ENCODE peak calls at places on chromosomes 7 and 10, in five cellular contexts. One of them, this sample, is unnamed.
A peak's percentile ranks its signal among the peaks of the same experiment; 100 is the strongest.

GRCh38 chr10:934746-935406 is 3.4 kb upstream of the LARP4B start:
- DNase-seq in fibroblast of lung: no peak
- DNase-seq in HTR-8/SVneo: no peak
- DNase-seq in HepG2: peak; percentile 45
- DNase-seq in psoas muscle: no peak
- DNase-seq in this sample: no peak

GRCh38 chr7:11607676-11608075 is 224.3 kb downstream of the THSD7A start:
- DNase-seq in fibroblast of lung: no peak
- DNase-seq in HTR-8/SVneo: no peak
- DNase-seq in HepG2: no peak
- DNase-seq in psoas muscle: no peak
- DNase-seq in this sample: no peak

GRCh38 chr10:81882011-81882410 is 7.0 kb downstream of the NRG3 start:
- DNase-seq in fibroblast of lung: no peak
- DNase-seq in HTR-8/SVneo: no peak
- DNase-seq in HepG2: no peak
- DNase-seq in psoas muscle: no peak
- DNase-seq in this sample: no peak

GRCh38 chr7:45663167-45663921 is 89.2 kb downstream of the ADCY1 start:
- DNase-seq in fibroblast of lung: peak; percentile 27
- DNase-seq in HTR-8/SVneo: peak; percentile 31
- DNase-seq in HepG2: peak; percentile 25
- DNase-seq in psoas muscle: no peak
- DNase-seq in this sample: no peak

GRCh38 chr10:119299531-119299930 is 92.2 kb downstream of the GRK5 start:
- DNase-seq in fibroblast of lung: peak; percentile 62
- DNase-seq in HTR-8/SVneo: no peak
- DNase-seq in HepG2: no peak
- DNase-seq in psoas muscle: no peak
- DNase-seq in this sample: no peak

GRCh38 chr10:32273326-32273725 is 73.6 kb downstream of the EPC1 start:
- DNase-seq in fibroblast of lung: no peak
- DNase-seq in HTR-8/SVneo: no peak
- DNase-seq in HepG2: no peak
- DNase-seq in psoas muscle: no peak
- DNase-seq in this sample: no peak

GRCh38 chr7:122412886-122413285 is 108.3 kb upstream of the FEZF1 start:
- DNase-seq in fibroblast of lung: peak; percentile 93
- DNase-seq in HTR-8/SVneo: no peak
- DNase-seq in HepG2: no peak
- DNase-seq in psoas muscle: no peak
- DNase-seq in this sample: no peak

GRCh38 chr10:86966008-86966654 is 2.2 kb upstream of the ADIRF start:
- DNase-seq in fibroblast of lung: no peak
- DNase-seq in HTR-8/SVneo: no peak
- DNase-seq in HepG2: no peak
- DNase-seq in psoas muscle: no peak
- DNase-seq in this sample: no peak

GRCh38 chr7:16318989-16319915 is 102.1 kb downstream of the CRPPA start:
- DNase-seq in fibroblast of lung: peak; percentile 42
- DNase-seq in HTR-8/SVneo: no peak
- DNase-seq in HepG2: no peak
- DNase-seq in psoas muscle: no peak
- DNase-seq in this sample: no peak

GRCh38 chr10:13711281-13711680 is 124.5 kb downstream of the PRPF18 start:
- DNase-seq in fibroblast of lung: no peak
- DNase-seq in HTR-8/SVneo: no peak
- DNase-seq in HepG2: no peak
- DNase-seq in psoas muscle: no peak
- DNase-seq in this sample: no peak

GRCh38 chr10:72238392-72239175 is 22.5 kb upstream of the ASCC1 start:
- DNase-seq in fibroblast of lung: no peak
- DNase-seq in HTR-8/SVneo: no peak
- DNase-seq in HepG2: no peak
- DNase-seq in psoas muscle: peak; percentile 57
- DNase-seq in this sample: no peak

This sample was measured in HS-27A.